ENCODE peak calls at places on chromosomes 3 and 15, in four cellular contexts. Q is suprapubic skin; B is adrenal gland; I is CD4-positive, alpha-beta T cell. N is an unnamed sample.

GRCh38 chr15:65902373-65902772 is 33.1 kb downstream of the RAB11A start:
- DNase-seq in B (no peak), Q (peak; percentile 76), I (no peak), N (no peak)

GRCh38 chr3:101310580-101311375 is 9.6 kb downstream of the IMPG2 start:
- DNase-seq in I (no peak), B (peak; percentile 26), Q (no peak), N (no peak)

GRCh38 chr15:67543348-67543718 is 830 bp downstream of the MAP2K5 start:
- DNase-seq in B (peak; percentile 43), Q (peak; percentile 64), I (no peak), N (peak; percentile 22)

GRCh38 chr3:54691230-54691900 is 236.5 kb downstream of the LRTM1 start:
- DNase-seq in I (no peak), Q (no peak), B (no peak), N (no peak)

GRCh38 chr15:42332331-42332730 is 27.0 kb upstream of the CAPN3 start:
- DNase-seq in I (no peak), Q (no peak), B (no peak), N (no peak)

GRCh38 chr3:52181543-52181942 is 16.4 kb upstream of the ALAS1 start:
- DNase-seq in I (no peak), B (peak; percentile 74), Q (peak; percentile 32), N (no peak)

GRCh38 chr3:3027976-3028567 is 82.1 kb downstream of the IL5RA start:
- DNase-seq in B (no peak), I (no peak), Q (no peak), N (no peak)

GRCh38 chr3:189233225-189233858 is 61.6 kb downstream of the TPRG1 start:
- DNase-seq in B (peak; percentile 64), Q (peak; percentile 62), I (no peak), N (peak; percentile 66)

GRCh38 chr15:31215490-31216209 is 111.0 kb upstream of the KLF13 start:
- DNase-seq in I (peak; percentile 86), B (peak; percentile 71), Q (peak; percentile 90), N (peak; percentile 76)

GRCh38 chr3:66270314-66270713 is 49.5 kb downstream of the SLC25A26 start:
- DNase-seq in I (no peak), B (no peak), Q (no peak), N (no peak)

GRCh38 chr3:45309876-45310275 is 78.5 kb upstream of the LARS2 start:
- DNase-seq in B (no peak), Q (no peak), I (no peak), N (no peak)

GRCh38 chr15:66895794-66896453 is 169.5 kb upstream of the SMAD3 start:
- DNase-seq in B (no peak), Q (no peak), I (peak; percentile 10), N (no peak)

GRCh38 chr3:138438896-138439295 is 4.5 kb downstream of the ESYT3 start:
- DNase-seq in B (no peak), I (no peak), Q (peak; percentile 16), N (no peak)

GRCh38 chr3:119184808-119185690 is 11.7 kb downstream of the UPK1B start:
- DNase-seq in B (no peak), I (no peak), Q (no peak), N (no peak)

GRCh38 chr3:111691293-111691909 is 96.3 kb upstream of the ZBED2 start:
- DNase-seq in B (no peak), I (no peak), Q (no peak), N (no peak)

GRCh38 chr15:44246521-44247268 is 41.8 kb upstream of the GOLM2 start:
- DNase-seq in Q (no peak), B (no peak), I (no peak), N (no peak)

GRCh38 chr15:95018888-95019545 is 787.7 kb downstream of the MCTP2 start:
- DNase-seq in B (no peak), Q (no peak), I (no peak), N (no peak)

GRCh38 chr15:24772709-24773373 is 97.3 kb downstream of the NPAP1 start:
- DNase-seq in B (peak; percentile 78), Q (peak; percentile 62), I (peak; percentile 48), N (peak; percentile 61)

GRCh38 chr15:101246391-101246790 is 5.5 kb downstream of the CHSY1 start:
- DNase-seq in B (no peak), I (no peak), Q (no peak), N (no peak)

GRCh38 chr3:45946307-45946706 is 3.0 kb downstream of the CXCR6 start:
- DNase-seq in Q (no peak), I (no peak), B (no peak), N (no peak)

GRCh38 chr15:24945711-24946110 is 9.1 kb upstream of the SNRPN start:
- DNase-seq in B (no peak), I (no peak), Q (no peak), N (no peak)

GRCh38 chr3:66338927-66339326 is 118.1 kb downstream of the SLC25A26 start:
- DNase-seq in B (no peak), Q (no peak), I (no peak), N (no peak)

GRCh38 chr15:90871716-90872480 is 3.5 kb downstream of the FURIN start:
- DNase-seq in Q (no peak), B (peak; percentile 38), I (no peak), N (no peak)

GRCh38 chr15:41581110-41581509 is 22.1 kb downstream of the TYRO3 start:
- DNase-seq in B (no peak), I (no peak), Q (no peak), N (no peak)

GRCh38 chr3:126509565-126510322 is 7.8 kb downstream of the UROC1 start:
- DNase-seq in B (no peak), I (no peak), Q (peak; percentile 51), N (peak; percentile 6)

GRCh38 chr3:113736548-113737089 is 9.4 kb downstream of the NAA50 start:
- DNase-seq in I (no peak), B (peak; percentile 36), Q (no peak), N (no peak)

GRCh38 chr15:25238126-25238525 is 200.7 kb downstream of the UBE3A start:
- DNase-seq in Q (no peak), B (no peak), I (no peak), N (peak; percentile 6)

GRCh38 chr3:195306359-195306758 is 35.4 kb upstream of the XXYLT1 start:
- DNase-seq in Q (no peak), I (no peak), B (no peak), N (no peak)

GRCh38 chr15:48722764-48723661 is 77.5 kb upstream of the FBN1 start:
- DNase-seq in I (no peak), B (no peak), Q (no peak), N (no peak)

GRCh38 chr3:111252795-111253194 is 181.2 kb downstream of the NECTIN3 start:
- DNase-seq in I (no peak), B (peak; percentile 25), Q (no peak), N (no peak)

GRCh38 chr3:49454457-49454856 is 15.6 kb upstream of the DAG1 start:
- DNase-seq in B (no peak), Q (no peak), I (no peak), N (no peak)

GRCh38 chr3:28328188-28329151 is 20.1 kb upstream of the ZCWPW2 start:
- DNase-seq in I (no peak), Q (no peak), B (no peak), N (no peak)

GRCh38 chr3:100662113-100662823 is 47.0 kb upstream of the TFG start:
- DNase-seq in I (no peak), Q (no peak), B (no peak), N (no peak)

GRCh38 chr3:135944831-135945230 is 20.7 kb upstream of the PPP2R3A start:
- DNase-seq in Q (no peak), B (no peak), I (no peak), N (no peak)

GRCh38 chr3:83317605-83318004 is 1556.2 kb upstream of the GBE1 start:
- DNase-seq in Q (no peak), B (no peak), I (no peak), N (no peak)

GRCh38 chr15:79418693-79419279 is 13.3 kb upstream of the MINAR1 start:
- DNase-seq in I (no peak), Q (no peak), B (no peak), N (no peak)

GRCh38 chr15:79412429-79412828 is 19.7 kb upstream of the MINAR1 start:
- DNase-seq in I (no peak), Q (no peak), B (no peak), N (no peak)

GRCh38 chr15:79412010-79412409 is 20.1 kb upstream of the MINAR1 start:
- DNase-seq in I (no peak), B (no peak), Q (no peak), N (no peak)

GRCh38 chr15:79416876-79417275 is 15.3 kb upstream of the MINAR1 start:
- DNase-seq in Q (no peak), I (no peak), B (no peak), N (no peak)
- H3K27me3 ChIP-seq in Q (no peaks in the 10 kb centered on the region), I (no peaks in the 10 kb centered on the region), B (no peaks in the 10 kb centered on the region), N (no peaks in the 10 kb centered on the region)

GRCh38 chr3:192422998-192423349 is 304.4 kb downstream of the FGF12 start:
- DNase-seq in I (no peak), B (no peak), Q (no peak), N (no peak)
- TF ChIP-seq CTCF in I (no peak), B (peak; percentile 11), Q (no peak), N (peak; percentile 6)

GRCh38 chr15:70853270-70853854 is 595 bp downstream of the LARP6 start:
- DNase-seq in Q (no peak), B (peak; percentile 27), I (no peak), N (peak; percentile 63)

GRCh38 chr15:70853855-70854668 is at the start of gene LARP6:
- DNase-seq in I (no peak), B (peak; percentile 51), Q (peak; percentile 75), N (peak; percentile 81)

GRCh38 chr15:70854669-70854976 is 666 bp upstream of the LARP6 start:
- DNase-seq in B (no peak), I (no peak), Q (no peak), N (no peak)

GRCh38 chr15:70851889-70852288 is 2.1 kb downstream of the LARP6 start:
- DNase-seq in Q (no peak), I (no peak), B (no peak), N (no peak)

DNA sequence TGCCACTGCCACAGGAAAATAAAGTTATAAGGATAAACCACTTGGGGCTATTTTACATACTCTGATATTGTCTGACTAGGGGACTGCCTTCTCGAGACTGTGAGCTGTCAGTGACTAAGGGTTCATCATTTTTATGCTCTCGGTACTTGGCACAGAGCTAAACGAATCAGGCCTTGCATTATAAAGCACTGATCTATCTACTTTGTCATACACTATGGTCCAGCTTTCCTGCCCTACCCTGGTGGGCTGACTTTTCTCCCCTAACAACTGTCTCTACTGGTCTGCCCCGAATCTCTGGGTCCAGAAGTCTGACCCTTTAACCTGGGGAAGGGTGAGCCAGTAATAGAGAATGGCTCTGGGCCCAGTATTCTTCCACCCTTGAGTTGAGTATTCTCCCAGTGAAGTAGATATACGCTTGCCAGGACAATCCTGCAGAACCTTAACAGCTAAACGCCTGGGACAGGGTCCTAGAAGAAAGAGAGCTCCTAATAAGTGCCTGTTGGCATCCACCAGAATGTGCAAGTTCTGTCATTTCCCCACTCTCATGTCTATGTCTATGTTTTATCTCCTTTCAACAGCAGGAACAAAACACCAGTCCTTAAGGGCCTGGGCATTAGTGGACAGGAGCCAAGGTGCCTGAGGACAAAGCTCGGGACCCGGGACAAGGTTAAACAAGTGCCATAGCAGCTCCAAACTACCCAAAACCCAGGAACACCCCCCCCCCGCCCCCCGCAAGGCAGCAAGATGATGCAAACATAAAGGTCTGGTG is 1.3 kb downstream of the LARP6 start:
- DNase-seq in Q (no peak), B (no peak), I (no peak), N (no peak)
- H3K27me3 ChIP-seq in Q (peaks cover 3% of the 10 kb centered on the region), B (no peaks in the 10 kb centered on the region), I (peaks cover 64% of the 10 kb centered on the region), N (no peaks in the 10 kb centered on the region)

GRCh38 chr3:86563358-86563970 is 427.5 kb downstream of the VGLL3 start:
- DNase-seq in I (no peak), B (no peak), Q (no peak), N (no peak)
- TF ChIP-seq CTCF in I (no peak), B (peak; percentile 15), Q (peak; percentile 22), N (peak; percentile 44)

N was measured in psoas muscle.